ENCODE peak calls at places on chromosomes 1 and 21, in nine cellular contexts. One of them, this sample, is unnamed.
A peak's percentile ranks its signal among the peaks of the same experiment; 100 is the strongest.

GRCh38 chr1:7893529-7894180 is 40.8 kb upstream of the UTS2 start:
- DNase-seq in PC-9: no peak
- DNase-seq in thoracic aorta: peak; percentile 50
- DNase-seq in uterus: no peak
- DNase-seq in neural crest cell: no peak
- DNase-seq in body of pancreas: no peak
- DNase-seq in ovary: no peak
- DNase-seq in fibroblast of pulmonary artery: peak; percentile 75
- DNase-seq in Calu3: no peak
- DNase-seq in this sample: no peak

GRCh38 chr21:45545691-45546531 is 3.7 kb upstream of the SLC19A1 start:
- DNase-seq in PC-9: no peak
- DNase-seq in thoracic aorta: no peak
- DNase-seq in uterus: no peak
- DNase-seq in neural crest cell: no peak
- DNase-seq in body of pancreas: no peak
- DNase-seq in ovary: peak; percentile 21
- DNase-seq in fibroblast of pulmonary artery: no peak
- DNase-seq in Calu3: no peak
- DNase-seq in this sample: no peak

GRCh38 chr21:26843912-26844257 is 1.3 kb downstream of the ADAMTS1 start:
- DNase-seq in PC-9: no peak
- DNase-seq in thoracic aorta: no peak
- DNase-seq in uterus: no peak
- DNase-seq in neural crest cell: no peak
- DNase-seq in body of pancreas: no peak
- DNase-seq in ovary: no peak
- DNase-seq in fibroblast of pulmonary artery: peak; percentile 72
- DNase-seq in Calu3: no peak
- DNase-seq in this sample: no peak

GRCh38 chr1:93827128-93827527 is 51.9 kb downstream of the DNTTIP2 start:
- DNase-seq in PC-9: no peak
- DNase-seq in thoracic aorta: no peak
- DNase-seq in uterus: no peak
- DNase-seq in neural crest cell: no peak
- DNase-seq in body of pancreas: no peak
- DNase-seq in ovary: no peak
- DNase-seq in fibroblast of pulmonary artery: no peak
- DNase-seq in Calu3: no peak
- DNase-seq in this sample: no peak

GRCh38 chr1:46198026-46198826 is at the start of gene POMGNT1:
- DNase-seq in PC-9: peak; percentile 83
- DNase-seq in thoracic aorta: no peak
- DNase-seq in uterus: no peak
- DNase-seq in neural crest cell: peak; percentile 55
- DNase-seq in body of pancreas: peak; percentile 70
- DNase-seq in ovary: peak; percentile 80
- DNase-seq in fibroblast of pulmonary artery: peak; percentile 39
- DNase-seq in Calu3: peak; percentile 81
- DNase-seq in this sample: peak; percentile 89

GRCh38 chr1:145714524-145715111 is 4.7 kb upstream of the CD160 start:
- DNase-seq in PC-9: no peak
- DNase-seq in thoracic aorta: no peak
- DNase-seq in uterus: no peak
- DNase-seq in neural crest cell: no peak
- DNase-seq in body of pancreas: peak; percentile 36
- DNase-seq in ovary: no peak
- DNase-seq in fibroblast of pulmonary artery: no peak
- DNase-seq in Calu3: no peak
- DNase-seq in this sample: no peak

GRCh38 chr1:179129702-179130473 is 48.0 kb downstream of the TOR3A start:
- DNase-seq in PC-9: no peak
- DNase-seq in thoracic aorta: no peak
- DNase-seq in uterus: no peak
- DNase-seq in neural crest cell: no peak
- DNase-seq in body of pancreas: no peak
- DNase-seq in ovary: no peak
- DNase-seq in fibroblast of pulmonary artery: peak; percentile 22
- DNase-seq in Calu3: no peak
- DNase-seq in this sample: peak; percentile 12

GRCh38 chr1:93000751-93001175 is 39.5 kb upstream of the DIPK1A start:
- DNase-seq in PC-9: peak; percentile 41
- DNase-seq in thoracic aorta: no peak
- DNase-seq in uterus: no peak
- DNase-seq in neural crest cell: no peak
- DNase-seq in body of pancreas: no peak
- DNase-seq in ovary: no peak
- DNase-seq in fibroblast of pulmonary artery: peak; percentile 31
- DNase-seq in Calu3: no peak
- DNase-seq in this sample: no peak

GRCh38 chr1:10852998-10853520 is 56.6 kb upstream of the CASZ1 start:
- DNase-seq in PC-9: no peak
- DNase-seq in thoracic aorta: no peak
- DNase-seq in uterus: no peak
- DNase-seq in neural crest cell: no peak
- DNase-seq in body of pancreas: no peak
- DNase-seq in ovary: no peak
- DNase-seq in fibroblast of pulmonary artery: no peak
- DNase-seq in Calu3: no peak
- DNase-seq in this sample: no peak

GRCh38 chr21:33817663-33818433 is 97.8 kb downstream of the ATP5PO start:
- DNase-seq in PC-9: no peak
- DNase-seq in thoracic aorta: no peak
- DNase-seq in uterus: no peak
- DNase-seq in neural crest cell: no peak
- DNase-seq in body of pancreas: no peak
- DNase-seq in ovary: no peak
- DNase-seq in fibroblast of pulmonary artery: no peak
- DNase-seq in Calu3: no peak
- DNase-seq in this sample: no peak

GRCh38 chr1:24108334-24109165 is 3.4 kb downstream of the MYOM3 start:
- DNase-seq in PC-9: peak; percentile 60
- DNase-seq in thoracic aorta: no peak
- DNase-seq in uterus: peak; percentile 48
- DNase-seq in neural crest cell: no peak
- DNase-seq in body of pancreas: no peak
- DNase-seq in ovary: no peak
- DNase-seq in fibroblast of pulmonary artery: peak; percentile 81
- DNase-seq in Calu3: peak; percentile 30
- DNase-seq in this sample: no peak

GRCh38 chr1:9826616-9827015 is 2.9 kb upstream of the CLSTN1 start:
- DNase-seq in PC-9: no peak
- DNase-seq in thoracic aorta: no peak
- DNase-seq in uterus: no peak
- DNase-seq in neural crest cell: no peak
- DNase-seq in body of pancreas: no peak
- DNase-seq in ovary: no peak
- DNase-seq in fibroblast of pulmonary artery: no peak
- DNase-seq in Calu3: no peak
- DNase-seq in this sample: no peak

GRCh38 chr1:9824702-9825089 is 931 bp upstream of the CLSTN1 start:
- DNase-seq in PC-9: no peak
- DNase-seq in thoracic aorta: no peak
- DNase-seq in uterus: no peak
- DNase-seq in neural crest cell: no peak
- DNase-seq in body of pancreas: no peak
- DNase-seq in ovary: no peak
- DNase-seq in fibroblast of pulmonary artery: no peak
- DNase-seq in Calu3: no peak
- DNase-seq in this sample: no peak

GRCh38 chr1:9826087-9826486 is 2.3 kb upstream of the CLSTN1 start:
- DNase-seq in PC-9: no peak
- DNase-seq in thoracic aorta: no peak
- DNase-seq in uterus: no peak
- DNase-seq in neural crest cell: no peak
- DNase-seq in body of pancreas: no peak
- DNase-seq in ovary: no peak
- DNase-seq in fibroblast of pulmonary artery: no peak
- DNase-seq in Calu3: no peak
- DNase-seq in this sample: no peak

GRCh38 chr1:9825101-9826074 is 1.6 kb upstream of the CLSTN1 start:
- DNase-seq in PC-9: peak; percentile 92
- DNase-seq in thoracic aorta: no peak
- DNase-seq in uterus: peak; percentile 84
- DNase-seq in neural crest cell: no peak
- DNase-seq in body of pancreas: peak; percentile 89
- DNase-seq in ovary: peak; percentile 72
- DNase-seq in fibroblast of pulmonary artery: peak; percentile 48
- DNase-seq in Calu3: peak; percentile 82
- DNase-seq in this sample: peak; percentile 91

GRCh38 chr1:9827558-9828185 is 3.9 kb upstream of the CLSTN1 start:
- DNase-seq in PC-9: peak; percentile 58
- DNase-seq in thoracic aorta: no peak
- DNase-seq in uterus: no peak
- DNase-seq in neural crest cell: no peak
- DNase-seq in body of pancreas: no peak
- DNase-seq in ovary: no peak
- DNase-seq in fibroblast of pulmonary artery: no peak
- DNase-seq in Calu3: no peak
- DNase-seq in this sample: peak; percentile 40
- TF ChIP-seq CTCF in PC-9: peak; percentile 45
- TF ChIP-seq CTCF in thoracic aorta: no peak
- TF ChIP-seq CTCF in uterus: no peak
- TF ChIP-seq CTCF in neural crest cell: peak; percentile 49
- TF ChIP-seq CTCF in body of pancreas: no peak
- TF ChIP-seq CTCF in ovary: no peak
- TF ChIP-seq CTCF in fibroblast of pulmonary artery: peak; percentile 31
- TF ChIP-seq CTCF in Calu3: peak; percentile 14
- TF ChIP-seq CTCF in this sample: no peak

GRCh38 chr1:108199231-108199657 is 899 bp downstream of the SLC25A24 start:
- DNase-seq in PC-9: peak; percentile 24
- DNase-seq in thoracic aorta: no peak
- DNase-seq in uterus: no peak
- DNase-seq in neural crest cell: no peak
- DNase-seq in body of pancreas: no peak
- DNase-seq in ovary: no peak
- DNase-seq in fibroblast of pulmonary artery: peak; percentile 54
- DNase-seq in Calu3: peak; percentile 5
- DNase-seq in this sample: no peak
- TF ChIP-seq CTCF in PC-9: no peak
- TF ChIP-seq CTCF in thoracic aorta: no peak
- TF ChIP-seq CTCF in uterus: no peak
- TF ChIP-seq CTCF in neural crest cell: no peak
- TF ChIP-seq CTCF in body of pancreas: no peak
- TF ChIP-seq CTCF in ovary: no peak
- TF ChIP-seq CTCF in fibroblast of pulmonary artery: no peak
- TF ChIP-seq CTCF in Calu3: no peak
- TF ChIP-seq CTCF in this sample: no peak

GRCh38 chr1:161177112-161177935 is at the start of gene B4GALT3:
- DNase-seq in PC-9: peak; percentile 91
- DNase-seq in thoracic aorta: peak; percentile 43
- DNase-seq in uterus: peak; percentile 88
- DNase-seq in neural crest cell: peak; percentile 96
- DNase-seq in body of pancreas: peak; percentile 93
- DNase-seq in ovary: peak; percentile 97
- DNase-seq in fibroblast of pulmonary artery: peak; percentile 74
- DNase-seq in Calu3: peak; percentile 98
- DNase-seq in this sample: peak; percentile 93
- TF ChIP-seq CTCF in PC-9: peak; percentile 49
- TF ChIP-seq CTCF in thoracic aorta: no peak
- TF ChIP-seq CTCF in uterus: no peak
- TF ChIP-seq CTCF in neural crest cell: no peak
- TF ChIP-seq CTCF in body of pancreas: no peak
- TF ChIP-seq CTCF in ovary: no peak
- TF ChIP-seq CTCF in fibroblast of pulmonary artery: no peak
- TF ChIP-seq CTCF in Calu3: peak; percentile 25
- TF ChIP-seq CTCF in this sample: no peak

DNA sequence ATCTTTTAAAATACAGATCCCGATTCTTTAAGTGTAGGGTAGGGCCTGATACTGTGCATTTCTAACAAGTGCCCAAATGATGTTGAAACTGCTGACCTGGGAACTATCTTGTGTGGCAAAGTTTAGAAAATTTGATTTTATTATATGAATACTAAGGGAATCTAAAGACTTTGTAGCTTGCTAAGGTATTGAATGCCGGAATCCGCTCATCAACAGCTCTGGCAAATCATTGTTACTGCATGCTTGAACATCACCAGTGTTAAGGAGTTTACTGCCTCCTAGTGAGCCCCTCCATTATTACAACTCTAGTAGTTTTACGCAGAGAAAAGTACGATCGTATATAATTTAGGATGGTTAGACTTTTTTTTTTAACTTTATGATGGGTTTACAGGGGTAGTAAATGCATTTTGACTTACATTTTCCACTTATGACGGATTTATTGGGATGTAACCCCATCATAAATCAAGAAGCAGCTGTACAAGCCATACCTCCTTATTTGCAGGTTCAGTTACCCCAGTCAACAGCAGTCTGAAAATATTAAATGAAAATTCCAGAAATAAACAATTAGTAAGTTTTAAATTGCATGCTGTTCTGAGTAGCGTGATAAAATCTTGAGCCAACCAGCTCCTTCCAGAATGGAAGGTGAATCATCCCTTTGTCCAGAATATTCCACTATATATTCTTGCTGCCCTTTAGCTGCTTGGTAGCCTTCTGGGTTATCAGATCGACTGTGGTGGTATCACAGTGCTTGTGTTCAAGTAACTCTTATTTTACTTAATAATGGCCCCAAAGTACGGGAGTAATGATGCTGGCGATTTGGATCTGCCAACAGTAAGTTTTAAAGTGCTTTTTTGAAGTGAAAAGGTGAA is 898 bp downstream of the TYW3 start:
- DNase-seq in PC-9: peak; percentile 26
- DNase-seq in thoracic aorta: no peak
- DNase-seq in uterus: no peak
- DNase-seq in neural crest cell: peak; percentile 12
- DNase-seq in body of pancreas: no peak
- DNase-seq in ovary: no peak
- DNase-seq in fibroblast of pulmonary artery: peak; percentile 81
- DNase-seq in Calu3: peak; percentile 58
- DNase-seq in this sample: no peak
- TF ChIP-seq CTCF in PC-9: peak; percentile 89
- TF ChIP-seq CTCF in thoracic aorta: peak; percentile 64
- TF ChIP-seq CTCF in uterus: peak; percentile 69
- TF ChIP-seq CTCF in neural crest cell: peak; percentile 66
- TF ChIP-seq CTCF in body of pancreas: peak; percentile 39
- TF ChIP-seq CTCF in ovary: peak; percentile 37
- TF ChIP-seq CTCF in fibroblast of pulmonary artery: peak; percentile 89
- TF ChIP-seq CTCF in Calu3: peak; percentile 37
- TF ChIP-seq CTCF in this sample: peak; percentile 52

DNA sequence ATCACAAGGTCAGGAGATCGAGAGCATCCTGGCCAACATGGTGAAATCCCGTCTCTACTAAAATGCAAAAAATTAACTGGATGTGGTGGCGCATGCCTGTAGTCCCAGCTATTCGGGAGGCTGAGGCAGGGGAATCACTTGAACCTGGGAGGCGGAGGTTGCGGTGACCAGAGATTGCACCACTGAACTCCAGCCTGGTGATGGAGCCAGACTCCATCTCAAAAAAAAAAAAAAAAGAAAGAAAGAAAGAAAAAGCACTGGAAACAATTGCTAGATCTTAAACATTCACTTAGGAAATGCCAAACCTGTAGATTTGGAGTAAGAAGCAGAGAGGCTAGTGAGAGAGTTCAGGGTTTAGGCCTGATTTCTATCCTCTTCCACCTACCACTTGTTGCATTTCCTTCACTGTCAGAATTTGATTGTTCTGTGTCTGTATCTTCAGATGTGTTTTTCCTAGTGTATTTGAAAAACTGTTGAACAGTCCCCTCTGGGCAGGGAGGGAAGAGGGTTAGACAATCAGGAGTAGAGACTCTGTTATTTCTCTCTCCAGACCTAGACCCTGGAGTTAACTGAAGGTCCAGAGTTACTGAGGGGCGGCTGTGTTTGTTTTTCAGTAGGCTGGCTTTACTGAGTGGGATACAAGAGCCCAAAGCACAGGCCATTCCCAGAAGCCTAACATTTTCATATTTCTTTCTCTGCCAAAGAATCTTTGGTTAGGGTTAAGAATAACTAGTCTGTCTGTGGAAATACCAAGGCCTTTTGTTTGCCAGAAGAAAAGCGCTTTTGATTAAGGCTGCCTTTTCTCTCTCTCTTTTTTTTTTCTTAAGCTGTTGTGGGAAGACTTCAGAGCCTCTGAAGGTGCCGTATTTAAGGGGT is 31.1 kb upstream of the MACF1 start:
- DNase-seq in PC-9: no peak
- DNase-seq in thoracic aorta: no peak
- DNase-seq in uterus: no peak
- DNase-seq in neural crest cell: no peak
- DNase-seq in body of pancreas: no peak
- DNase-seq in ovary: no peak
- DNase-seq in fibroblast of pulmonary artery: no peak
- DNase-seq in Calu3: no peak
- DNase-seq in this sample: no peak
- TF ChIP-seq CTCF in PC-9: no peak
- TF ChIP-seq CTCF in thoracic aorta: no peak
- TF ChIP-seq CTCF in uterus: no peak
- TF ChIP-seq CTCF in neural crest cell: peak; percentile 20
- TF ChIP-seq CTCF in body of pancreas: no peak
- TF ChIP-seq CTCF in ovary: no peak
- TF ChIP-seq CTCF in fibroblast of pulmonary artery: no peak
- TF ChIP-seq CTCF in Calu3: no peak
- TF ChIP-seq CTCF in this sample: no peak